ENCODE peak calls at places on chromosomes 7 and 10, in four cellular contexts. I, K, L and W are unnamed samples.

GRCh38 chr10:99654390-99654789 is 4.9 kb upstream of the ENTPD7 start:
- DNase-seq in L (no peak), I (no peak), K (no peak), W (no peak)

GRCh38 chr7:44279731-44280505 is 45.5 kb downstream of the CAMK2B start:
- DNase-seq in L (peak), K (no peak), I (peak), W (peak)

GRCh38 chr10:77949167-77949566 is 22.6 kb upstream of the DLG5 start:
- DNase-seq in L (no peak), K (no peak), I (no peak), W (peak)

GRCh38 chr10:29830526-29831512 is 196.0 kb upstream of the SVIL start:
- DNase-seq in L (no peak), I (peak), K (no peak), W (no peak)

GRCh38 chr10:773562-774161 is 84.2 kb upstream of the DIP2C start:
- DNase-seq in K (no peak), I (peak), L (peak), W (no peak)

GRCh38 chr7:41241641-41242040 is 461.2 kb downstream of the INHBA start:
- DNase-seq in I (no peak), L (no peak), K (no peak), W (no peak)

GRCh38 chr7:143287321-143287934 is 723 bp upstream of the CASP2 start:
- DNase-seq in L (no peak), K (no peak), I (no peak), W (no peak)

GRCh38 chr7:156194813-156195212 is 382.6 kb upstream of the SHH start:
- DNase-seq in I (peak), L (no peak), K (no peak), W (no peak)

GRCh38 chr10:86042161-86042560 is 324.4 kb downstream of the GRID1 start:
- DNase-seq in I (peak), K (no peak), L (no peak), W (no peak)

GRCh38 chr10:31749981-31750850 is 178.4 kb downstream of the ARHGAP12 start:
- DNase-seq in L (no peak), I (peak), K (no peak), W (no peak)

GRCh38 chr10:62614389-62615157 is 189.9 kb upstream of the ADO start:
- DNase-seq in K (no peak), L (no peak), I (peak), W (peak)

GRCh38 chr10:43976292-43976691 is 327.6 kb upstream of the ZNF32 start:
- DNase-seq in I (no peak), K (no peak), L (no peak), W (no peak)

GRCh38 chr7:108406474-108406873 is 49.8 kb downstream of the NRCAM start:
- DNase-seq in L (no peak), I (no peak), K (peak), W (no peak)

GRCh38 chr10:69874464-69874863 is 72.8 kb downstream of the COL13A1 start:
- DNase-seq in K (no peak), L (no peak), I (peak), W (no peak)

GRCh38 chr7:140533394-140533872 is 54.1 kb upstream of the MKRN1 start:
- DNase-seq in K (no peak), L (no peak), I (no peak), W (no peak)

GRCh38 chr7:25858200-25858561 is 293.8 kb upstream of the NFE2L3 start:
- DNase-seq in K (no peak), I (no peak), L (no peak), W (no peak)

GRCh38 chr10:131994435-131994834 is 12.7 kb upstream of the BNIP3 start:
- DNase-seq in K (no peak), I (no peak), L (no peak), W (no peak)

GRCh38 chr7:83749495-83749894 is 100.6 kb upstream of the SEMA3E start:
- DNase-seq in K (no peak), I (peak), L (no peak), W (no peak)

GRCh38 chr10:103807996-103808395 is 47.4 kb downstream of the SH3PXD2A start:
- DNase-seq in L (no peak), K (no peak), I (no peak), W (no peak)

GRCh38 chr10:14742815-14743214 is 31.9 kb downstream of the FAM107B start:
- DNase-seq in K (no peak), I (no peak), L (no peak), W (no peak)

GRCh38 chr10:98415710-98416077 is 712 bp upstream of the PYROXD2 start:
- DNase-seq in L (no peak), I (no peak), K (no peak), W (no peak)

GRCh38 chr7:29684787-29685650 is 121.3 kb upstream of the WIPF3 start:
- DNase-seq in L (peak), K (peak), I (peak), W (peak)

GRCh38 chr7:151045967-151046366 is 2.4 kb upstream of the ASIC3 start:
- DNase-seq in I (no peak), K (no peak), L (no peak), W (no peak)

GRCh38 chr10:71217266-71218045 is 5.1 kb downstream of the UNC5B start:
- DNase-seq in I (peak), L (no peak), K (no peak), W (peak)

GRCh38 chr10:103580422-103580821 is 86.9 kb downstream of the NEURL1 start:
- DNase-seq in I (no peak), L (no peak), K (no peak), W (no peak)

GRCh38 chr10:117997673-117998072 is 49.1 kb downstream of the RAB11FIP2 start:
- DNase-seq in K (no peak), L (no peak), I (no peak), W (no peak)

GRCh38 chr7:75807452-75807851 is 6.2 kb downstream of the CCL24 start:
- DNase-seq in L (no peak), I (no peak), K (no peak), W (no peak)

GRCh38 chr7:137933270-137934017 is 68.4 kb downstream of the CREB3L2 start:
- DNase-seq in K (no peak), L (no peak), I (no peak), W (peak)

GRCh38 chr10:44647877-44648542 is 263.1 kb upstream of the CXCL12 start:
- DNase-seq in I (no peak), L (no peak), K (peak), W (no peak)

GRCh38 chr10:70558871-70559810 is 43.4 kb downstream of the PRF1 start:
- DNase-seq in K (no peak), I (no peak), L (peak), W (no peak)

GRCh38 chr10:133117688-133118071 is 30.0 kb downstream of the ADGRA1 start:
- DNase-seq in L (no peak), I (no peak), K (no peak), W (no peak)

GRCh38 chr7:34184466-34184865 is 279.1 kb downstream of the BMPER start:
- DNase-seq in L (no peak), I (no peak), K (no peak), W (no peak)

GRCh38 chr10:85642421-85643170 is 724.0 kb downstream of the GRID1 start:
- DNase-seq in K (no peak), I (no peak), L (no peak), W (no peak)

GRCh38 chr10:95430231-95430951 is 130.8 kb downstream of the SORBS1 start:
- DNase-seq in L (no peak), K (peak), I (no peak), W (no peak)

GRCh38 chr10:106311590-106311989 is 852.9 kb downstream of the SORCS1 start:
- DNase-seq in I (no peak), K (peak), L (no peak), W (no peak)

GRCh38 chr10:94006591-94007550 is 13.1 kb downstream of the PLCE1 start:
- DNase-seq in I (no peak), K (peak), L (no peak), W (no peak)

GRCh38 chr10:85674851-85675250 is 691.7 kb downstream of the GRID1 start:
- DNase-seq in I (no peak), L (no peak), K (no peak), W (no peak)

GRCh38 chr10:13706604-13707003 is 119.8 kb downstream of the PRPF18 start:
- DNase-seq in K (no peak), L (no peak), I (no peak), W (no peak)

GRCh38 chr10:71222541-71223364 is 10.4 kb downstream of the UNC5B start:
- DNase-seq in I (peak), K (no peak), L (no peak), W (peak)